ENCODE peak calls at places on chromosomes 13 and 19, in eight cellular contexts. M is NCI-H2029 treated with DMSO at 0.1 percent for 48 hours, T is T-helper 1 cell, O is pons, L is NCI-H748 treated with DMSO at 0.1 percent for 48 hours, R is Right ventricle myocardium superior, Q is brain pericyte, H is WTC11. Y is an unnamed sample.

GRCh38 chr13:30615851-30616311 is 1.8 kb upstream of the USPL1 start:
- DNase-seq in M (no peak), T (no peak), O (peak), L (peak), R (no peak), Q (no peak), H (no peak), Y (peak)

GRCh38 chr19:55075366-55075998 is at the start of gene EPS8L1:
- DNase-seq in M (no peak), T (no peak), O (no peak), L (no peak), R (no peak), Q (no peak), H (peak), Y (no peak)

GRCh38 chr13:55653497-55653896 is 1487.2 kb upstream of the PRR20A start:
- DNase-seq in M (no peak), T (no peak), O (no peak), L (no peak), R (no peak), Q (no peak), H (no peak), Y (no peak)

GRCh38 chr19:49395581-49396407 is 7.7 kb downstream of the KASH5 start:
- DNase-seq in M (no peak), T (no peak), O (no peak), L (no peak), R (no peak), Q (no peak), H (no peak), Y (peak)

GRCh38 chr13:98260357-98261164 is 83.5 kb upstream of the RNF113B start:
- DNase-seq in M (no peak), T (no peak), O (no peak), L (no peak), R (no peak), Q (no peak), H (no peak), Y (no peak)

GRCh38 chr13:80419416-80419815 is 78.5 kb upstream of the SPRY2 start:
- DNase-seq in M (no peak), T (no peak), O (no peak), L (no peak), R (no peak), Q (no peak), H (no peak), Y (no peak)

GRCh38 chr19:29372921-29373797 is 152.6 kb upstream of the VSTM2B start:
- DNase-seq in M (no peak), T (no peak), O (no peak), L (no peak), R (no peak), Q (no peak), H (no peak), Y (peak)

GRCh38 chr19:44626067-44626624 is 12.8 kb downstream of the IGSF23 start:
- DNase-seq in M (no peak), T (no peak), O (no peak), L (no peak), R (no peak), Q (no peak), H (no peak), Y (no peak)

GRCh38 chr13:82092312-82092711 is 1751.4 kb upstream of the SPRY2 start:
- DNase-seq in M (no peak), T (no peak), O (no peak), L (no peak), R (no peak), Q (no peak), H (no peak), Y (no peak)

GRCh38 chr19:48608798-48609263 is 2.3 kb downstream of the SPACA4 start:
- DNase-seq in M (peak), T (no peak), O (peak), L (peak), R (peak), Q (no peak), H (peak), Y (peak)

GRCh38 chr13:71874490-71874889 is 7.5 kb upstream of the DACH1 start:
- DNase-seq in M (no peak), T (no peak), O (no peak), L (peak), R (no peak), Q (no peak), H (no peak), Y (no peak)

GRCh38 chr19:49515767-49516166 is 3.3 kb downstream of the FCGRT start:
- DNase-seq in M (no peak), T (no peak), O (peak), L (no peak), R (peak), Q (no peak), H (no peak), Y (no peak)

GRCh38 chr13:80166352-80166751 is 174.6 kb downstream of the SPRY2 start:
- DNase-seq in M (no peak), T (no peak), O (no peak), L (no peak), R (no peak), Q (no peak), H (no peak), Y (no peak)

GRCh38 chr19:10921199-10921879 is 7.1 kb downstream of the YIPF2 start:
- DNase-seq in M (no peak), T (no peak), O (no peak), L (no peak), R (no peak), Q (no peak), H (no peak), Y (no peak)

GRCh38 chr13:44437356-44438233 is 64.0 kb downstream of the SERP2 start:
- DNase-seq in M (peak), T (no peak), O (peak), L (peak), R (no peak), Q (no peak), H (no peak), Y (peak)

GRCh38 chr13:44218501-44219240 is 155.0 kb upstream of the SERP2 start:
- DNase-seq in M (peak), T (no peak), O (peak), L (peak), R (peak), Q (no peak), H (no peak), Y (no peak)

GRCh38 chr13:35630551-35631275 is 154.2 kb upstream of the MAB21L1 start:
- DNase-seq in M (peak), T (no peak), O (peak), L (peak), R (no peak), Q (no peak), H (peak), Y (peak)

GRCh38 chr19:46493236-46494114 is 2.2 kb downstream of the PNMA8B start:
- DNase-seq in M (no peak), T (no peak), O (no peak), L (no peak), R (peak), Q (no peak), H (peak), Y (no peak)

GRCh38 chr19:3211191-3211590 is 13.3 kb upstream of the CELF5 start:
- DNase-seq in M (no peak), T (no peak), O (no peak), L (no peak), R (no peak), Q (no peak), H (no peak), Y (no peak)

GRCh38 chr13:57843555-57843954 is 212.0 kb downstream of the PCDH17 start:
- DNase-seq in M (no peak), T (no peak), O (no peak), L (no peak), R (no peak), Q (no peak), H (no peak), Y (no peak)

GRCh38 chr19:16830679-16831078 is 1.5 kb downstream of the SIN3B start:
- DNase-seq in M (no peak), T (no peak), O (no peak), L (no peak), R (no peak), Q (no peak), H (no peak), Y (peak)

Y was measured in G401.